ENCODE peak calls at places on chromosomes 6 and 20, in seven cellular contexts. One of them, this sample, is unnamed.

GRCh38 chr20:49559411-49560081 is 8.4 kb downstream of the PTGIS start:
- DNase-seq in H1: no peak
- DNase-seq in SK-N-SH: no peak
- DNase-seq in GM12878: no peak
- DNase-seq in K562: no peak
- DNase-seq in HCT116: no peak
- DNase-seq in HepG2: no peak
- DNase-seq in this sample: no peak

GRCh38 chr6:108969776-108970175 is 121.6 kb downstream of the ARMC2 start:
- DNase-seq in GM12878: no peak
- DNase-seq in K562: no peak
- DNase-seq in HCT116: no peak
- DNase-seq in HepG2: no peak
- DNase-seq in SK-N-SH: no peak
- DNase-seq in H1: no peak
- DNase-seq in this sample: no peak

GRCh38 chr6:106702451-106703110 is 73.2 kb downstream of the QRSL1 start:
- DNase-seq in H1: no peak
- DNase-seq in SK-N-SH: no peak
- DNase-seq in GM12878: peak; percentile 86
- DNase-seq in HCT116: no peak
- DNase-seq in K562: no peak
- DNase-seq in HepG2: peak; percentile 83
- DNase-seq in this sample: peak; percentile 58

GRCh38 chr6:40322336-40322735 is 264.8 kb downstream of the LRFN2 start:
- DNase-seq in HCT116: no peak
- DNase-seq in K562: no peak
- DNase-seq in GM12878: no peak
- DNase-seq in SK-N-SH: no peak
- DNase-seq in HepG2: no peak
- DNase-seq in H1: no peak
- DNase-seq in this sample: no peak

GRCh38 chr6:38034269-38034914 is 214.9 kb downstream of the ZFAND3 start:
- DNase-seq in HCT116: peak; percentile 23
- DNase-seq in K562: no peak
- DNase-seq in H1: no peak
- DNase-seq in GM12878: no peak
- DNase-seq in HepG2: peak; percentile 18
- DNase-seq in SK-N-SH: no peak
- DNase-seq in this sample: peak; percentile 57

GRCh38 chr20:60993647-60994046 is 258.4 kb upstream of the CDH4 start:
- DNase-seq in GM12878: no peak
- DNase-seq in H1: no peak
- DNase-seq in SK-N-SH: peak; percentile 17
- DNase-seq in K562: no peak
- DNase-seq in HepG2: no peak
- DNase-seq in HCT116: no peak
- DNase-seq in this sample: no peak

GRCh38 chr6:87858440-87858839 is 156.4 kb upstream of the AKIRIN2 start:
- DNase-seq in SK-N-SH: no peak
- DNase-seq in GM12878: no peak
- DNase-seq in HepG2: no peak
- DNase-seq in K562: no peak
- DNase-seq in H1: no peak
- DNase-seq in HCT116: no peak
- DNase-seq in this sample: no peak

GRCh38 chr6:155227076-155227475 is 36.7 kb upstream of the CLDN20 start:
- DNase-seq in H1: no peak
- DNase-seq in SK-N-SH: no peak
- DNase-seq in HCT116: no peak
- DNase-seq in GM12878: no peak
- DNase-seq in HepG2: no peak
- DNase-seq in K562: no peak
- DNase-seq in this sample: no peak

GRCh38 chr20:24995741-24996448 is 3.3 kb upstream of the APMAP start:
- DNase-seq in HepG2: no peak
- DNase-seq in H1: peak; percentile 31
- DNase-seq in GM12878: no peak
- DNase-seq in SK-N-SH: no peak
- DNase-seq in HCT116: no peak
- DNase-seq in K562: no peak
- DNase-seq in this sample: no peak

GRCh38 chr6:127893541-127893940 is 7.3 kb downstream of the THEMIS start:
- DNase-seq in SK-N-SH: no peak
- DNase-seq in K562: no peak
- DNase-seq in HepG2: no peak
- DNase-seq in HCT116: no peak
- DNase-seq in H1: no peak
- DNase-seq in GM12878: no peak
- DNase-seq in this sample: no peak

GRCh38 chr6:93701526-93701925 is 282.2 kb upstream of the EPHA7 start:
- DNase-seq in GM12878: no peak
- DNase-seq in H1: no peak
- DNase-seq in HCT116: no peak
- DNase-seq in SK-N-SH: no peak
- DNase-seq in K562: no peak
- DNase-seq in HepG2: no peak
- DNase-seq in this sample: no peak

GRCh38 chr6:53033764-53034163 is 31.4 kb upstream of the FBXO9 start:
- DNase-seq in GM12878: no peak
- DNase-seq in SK-N-SH: no peak
- DNase-seq in K562: no peak
- DNase-seq in H1: no peak
- DNase-seq in HCT116: no peak
- DNase-seq in HepG2: no peak
- DNase-seq in this sample: no peak

GRCh38 chr20:44810061-44810390 is 320 bp downstream of the RIMS4 start:
- DNase-seq in GM12878: no peak
- DNase-seq in H1: peak; percentile 54
- DNase-seq in SK-N-SH: no peak
- DNase-seq in K562: no peak
- DNase-seq in HCT116: no peak
- DNase-seq in HepG2: no peak
- DNase-seq in this sample: no peak

GRCh38 chr6:148893481-148893880 is 146.7 kb downstream of the UST start:
- DNase-seq in K562: no peak
- DNase-seq in SK-N-SH: no peak
- DNase-seq in GM12878: no peak
- DNase-seq in H1: peak; percentile 13
- DNase-seq in HCT116: no peak
- DNase-seq in HepG2: no peak
- DNase-seq in this sample: no peak

GRCh38 chr6:3788408-3789017 is 37.0 kb upstream of the PXDC1 start:
- DNase-seq in GM12878: no peak
- DNase-seq in HepG2: peak; percentile 79
- DNase-seq in SK-N-SH: no peak
- DNase-seq in HCT116: no peak
- DNase-seq in K562: no peak
- DNase-seq in H1: no peak
- DNase-seq in this sample: no peak

GRCh38 chr6:30490031-30490876 is 945 bp downstream of the HLA-E start:
- DNase-seq in GM12878: peak; percentile 31
- DNase-seq in HCT116: no peak
- DNase-seq in SK-N-SH: peak; percentile 71
- DNase-seq in H1: peak; percentile 80
- DNase-seq in HepG2: no peak
- DNase-seq in K562: peak; percentile 90
- DNase-seq in this sample: peak; percentile 65

GRCh38 chr6:74891358-74891811 is 314.5 kb downstream of the COL12A1 start:
- DNase-seq in SK-N-SH: no peak
- DNase-seq in GM12878: no peak
- DNase-seq in HepG2: no peak
- DNase-seq in HCT116: no peak
- DNase-seq in K562: no peak
- DNase-seq in H1: no peak
- DNase-seq in this sample: no peak

GRCh38 chr6:49556429-49556837 is 6.0 kb downstream of the C6orf141 start:
- DNase-seq in GM12878: no peak
- DNase-seq in SK-N-SH: no peak
- DNase-seq in H1: no peak
- DNase-seq in HCT116: peak; percentile 86
- DNase-seq in HepG2: peak; percentile 89
- DNase-seq in K562: peak; percentile 41
- DNase-seq in this sample: no peak

GRCh38 chr6:150334790-150335783 is 33.7 kb upstream of the IYD start:
- DNase-seq in GM12878: no peak
- DNase-seq in H1: no peak
- DNase-seq in SK-N-SH: peak; percentile 41
- DNase-seq in HepG2: peak; percentile 52
- DNase-seq in HCT116: peak; percentile 80
- DNase-seq in K562: peak; percentile 71
- DNase-seq in this sample: peak; percentile 60

GRCh38 chr20:1526310-1526709 is 31.2 kb downstream of the SIRPD start:
- DNase-seq in K562: no peak
- DNase-seq in HepG2: no peak
- DNase-seq in GM12878: no peak
- DNase-seq in SK-N-SH: no peak
- DNase-seq in HCT116: no peak
- DNase-seq in H1: no peak
- DNase-seq in this sample: no peak

GRCh38 chr20:50850721-50851286 is 55.9 kb downstream of the BCAS4 start:
- DNase-seq in GM12878: no peak
- DNase-seq in H1: no peak
- DNase-seq in K562: no peak
- DNase-seq in SK-N-SH: no peak
- DNase-seq in HepG2: no peak
- DNase-seq in HCT116: no peak
- DNase-seq in this sample: no peak

GRCh38 chr20:46204594-46205205 is 86.6 kb downstream of the CD40 start:
- DNase-seq in K562: no peak
- DNase-seq in HCT116: no peak
- DNase-seq in GM12878: no peak
- DNase-seq in H1: no peak
- DNase-seq in SK-N-SH: no peak
- DNase-seq in HepG2: no peak
- DNase-seq in this sample: no peak

GRCh38 chr20:6298049-6298448 is 175.2 kb upstream of the FERMT1 start:
- DNase-seq in HCT116: no peak
- DNase-seq in H1: no peak
- DNase-seq in K562: no peak
- DNase-seq in GM12878: no peak
- DNase-seq in SK-N-SH: no peak
- DNase-seq in HepG2: no peak
- DNase-seq in this sample: no peak

GRCh38 chr6:42923656-42924055 is 5.6 kb upstream of the CNPY3 start:
- DNase-seq in SK-N-SH: no peak
- DNase-seq in HCT116: no peak
- DNase-seq in K562: no peak
- DNase-seq in GM12878: no peak
- DNase-seq in HepG2: no peak
- DNase-seq in H1: no peak
- DNase-seq in this sample: no peak

GRCh38 chr6:53741417-53741816 is 53.4 kb upstream of the LRRC1 start:
- DNase-seq in K562: no peak
- DNase-seq in H1: no peak
- DNase-seq in HCT116: no peak
- DNase-seq in GM12878: no peak
- DNase-seq in SK-N-SH: no peak
- DNase-seq in HepG2: no peak
- DNase-seq in this sample: no peak

GRCh38 chr20:63058696-63059335 is 52.1 kb upstream of the BHLHE23 start:
- DNase-seq in H1: peak; percentile 45
- DNase-seq in K562: peak; percentile 32
- DNase-seq in GM12878: no peak
- DNase-seq in HepG2: no peak
- DNase-seq in SK-N-SH: no peak
- DNase-seq in HCT116: no peak
- DNase-seq in this sample: no peak

GRCh38 chr20:58598271-58599015 is 52.6 kb upstream of the STX16 start:
- DNase-seq in HCT116: no peak
- DNase-seq in H1: no peak
- DNase-seq in GM12878: no peak
- DNase-seq in HepG2: no peak
- DNase-seq in K562: no peak
- DNase-seq in SK-N-SH: peak; percentile 57
- DNase-seq in this sample: no peak

GRCh38 chr20:58593880-58594473 is 57.1 kb upstream of the STX16 start:
- DNase-seq in H1: no peak
- DNase-seq in K562: no peak
- DNase-seq in SK-N-SH: no peak
- DNase-seq in HepG2: no peak
- DNase-seq in GM12878: no peak
- DNase-seq in HCT116: no peak
- DNase-seq in this sample: no peak

GRCh38 chr20:58597021-58597940 is 53.8 kb upstream of the STX16 start:
- DNase-seq in H1: no peak
- DNase-seq in HCT116: no peak
- DNase-seq in K562: no peak
- DNase-seq in HepG2: no peak
- DNase-seq in GM12878: no peak
- DNase-seq in SK-N-SH: no peak
- DNase-seq in this sample: no peak

GRCh38 chr20:58595167-58595566 is 55.9 kb upstream of the STX16 start:
- DNase-seq in H1: no peak
- DNase-seq in K562: no peak
- DNase-seq in SK-N-SH: no peak
- DNase-seq in HCT116: no peak
- DNase-seq in GM12878: no peak
- DNase-seq in HepG2: no peak
- DNase-seq in this sample: no peak

GRCh38 chr20:58596244-58597010 is 54.7 kb upstream of the STX16 start:
- DNase-seq in GM12878: no peak
- DNase-seq in H1: no peak
- DNase-seq in HepG2: no peak
- DNase-seq in K562: no peak
- DNase-seq in HCT116: no peak
- DNase-seq in SK-N-SH: no peak
- DNase-seq in this sample: no peak
- TF ChIP-seq JUND in GM12878: no peak
- TF ChIP-seq JUND in H1: no peak
- TF ChIP-seq JUND in HepG2: no peak
- TF ChIP-seq JUND in K562: no peak
- TF ChIP-seq JUND in HCT116: no peak
- TF ChIP-seq JUND in SK-N-SH: no peak
- TF ChIP-seq JUND in this sample: no peak

GRCh38 chr20:17662333-17663039 is 19.6 kb downstream of the RRBP1 start:
- DNase-seq in H1: no peak
- DNase-seq in SK-N-SH: no peak
- DNase-seq in HCT116: no peak
- DNase-seq in GM12878: no peak
- DNase-seq in K562: no peak
- DNase-seq in HepG2: no peak
- DNase-seq in this sample: no peak
- TF ChIP-seq JUND in H1: no peak
- TF ChIP-seq JUND in SK-N-SH: no peak
- TF ChIP-seq JUND in HCT116: no peak
- TF ChIP-seq JUND in GM12878: no peak
- TF ChIP-seq JUND in K562: no peak
- TF ChIP-seq JUND in HepG2: no peak
- TF ChIP-seq JUND in this sample: no peak

GRCh38 chr6:10558575-10558974 is 37.4 kb downstream of the GCNT2 start:
- DNase-seq in HepG2: no peak
- DNase-seq in HCT116: no peak
- DNase-seq in H1: no peak
- DNase-seq in SK-N-SH: peak; percentile 50
- DNase-seq in GM12878: no peak
- DNase-seq in K562: no peak
- DNase-seq in this sample: no peak
- TF ChIP-seq JUND in HepG2: no peak
- TF ChIP-seq JUND in HCT116: no peak
- TF ChIP-seq JUND in H1: no peak
- TF ChIP-seq JUND in SK-N-SH: no peak
- TF ChIP-seq JUND in GM12878: no peak
- TF ChIP-seq JUND in K562: no peak
- TF ChIP-seq JUND in this sample: no peak

GRCh38 chr6:112149719-112150263 is 62.4 kb downstream of the FAM229B start:
- DNase-seq in HepG2: no peak
- DNase-seq in GM12878: no peak
- DNase-seq in H1: no peak
- DNase-seq in HCT116: no peak
- DNase-seq in SK-N-SH: peak; percentile 49
- DNase-seq in K562: no peak
- DNase-seq in this sample: no peak
- TF ChIP-seq JUND in HepG2: no peak
- TF ChIP-seq JUND in GM12878: no peak
- TF ChIP-seq JUND in H1: no peak
- TF ChIP-seq JUND in HCT116: no peak
- TF ChIP-seq JUND in SK-N-SH: no peak
- TF ChIP-seq JUND in K562: no peak
- TF ChIP-seq JUND in this sample: no peak

This sample was measured in T47D.